ENCODE peak calls at places on chromosomes 6 and 20, in six cellular contexts. One of them, this sample, is unnamed.

GRCh38 chr20:43189614-43190331 is at the start of gene PTPRT:
- DNase-seq in kidney: no peak
- DNase-seq in endothelial cell: no peak
- DNase-seq in lower lobe of right lung: no peak
- DNase-seq in hepatocyte: no peak
- DNase-seq in foreskin fibroblast: no peak
- DNase-seq in this sample: peak

GRCh38 chr6:7035837-7036249 is 71.9 kb upstream of the RREB1 start:
- DNase-seq in hepatocyte: no peak
- DNase-seq in kidney: no peak
- DNase-seq in lower lobe of right lung: no peak
- DNase-seq in foreskin fibroblast: no peak
- DNase-seq in endothelial cell: no peak
- DNase-seq in this sample: no peak

GRCh38 chr6:133977983-133978895 is 25.2 kb downstream of the TBPL1 start:
- DNase-seq in endothelial cell: no peak
- DNase-seq in hepatocyte: peak
- DNase-seq in kidney: no peak
- DNase-seq in foreskin fibroblast: peak
- DNase-seq in lower lobe of right lung: no peak
- DNase-seq in this sample: no peak

GRCh38 chr20:38612921-38613320 is 11.3 kb downstream of the ARHGAP40 start:
- DNase-seq in foreskin fibroblast: no peak
- DNase-seq in kidney: no peak
- DNase-seq in lower lobe of right lung: no peak
- DNase-seq in hepatocyte: no peak
- DNase-seq in endothelial cell: no peak
- DNase-seq in this sample: no peak

GRCh38 chr6:100877851-100878250 is 3.3 kb downstream of the ASCC3 start:
- DNase-seq in kidney: no peak
- DNase-seq in hepatocyte: no peak
- DNase-seq in foreskin fibroblast: no peak
- DNase-seq in endothelial cell: no peak
- DNase-seq in lower lobe of right lung: no peak
- DNase-seq in this sample: no peak

GRCh38 chr20:36881888-36882287 is 6.0 kb downstream of the TLDC2 start:
- DNase-seq in hepatocyte: peak
- DNase-seq in foreskin fibroblast: no peak
- DNase-seq in kidney: no peak
- DNase-seq in endothelial cell: no peak
- DNase-seq in lower lobe of right lung: no peak
- DNase-seq in this sample: no peak

GRCh38 chr6:108002365-108003221 is 44.6 kb upstream of the SEC63 start:
- DNase-seq in lower lobe of right lung: no peak
- DNase-seq in hepatocyte: peak
- DNase-seq in foreskin fibroblast: peak
- DNase-seq in kidney: no peak
- DNase-seq in endothelial cell: no peak
- DNase-seq in this sample: no peak

GRCh38 chr6:20715135-20715806 is 181.0 kb downstream of the CDKAL1 start:
- DNase-seq in hepatocyte: no peak
- DNase-seq in lower lobe of right lung: no peak
- DNase-seq in endothelial cell: no peak
- DNase-seq in foreskin fibroblast: no peak
- DNase-seq in kidney: no peak
- DNase-seq in this sample: no peak

GRCh38 chr6:71345505-71345904 is 56.9 kb downstream of the OGFRL1 start:
- DNase-seq in kidney: no peak
- DNase-seq in foreskin fibroblast: no peak
- DNase-seq in endothelial cell: no peak
- DNase-seq in lower lobe of right lung: no peak
- DNase-seq in hepatocyte: no peak
- DNase-seq in this sample: no peak

GRCh38 chr20:48594533-48594932 is 233.3 kb downstream of the PREX1 start:
- DNase-seq in foreskin fibroblast: no peak
- DNase-seq in kidney: no peak
- DNase-seq in lower lobe of right lung: no peak
- DNase-seq in endothelial cell: no peak
- DNase-seq in hepatocyte: no peak
- DNase-seq in this sample: no peak

GRCh38 chr20:48597521-48598302 is 230.1 kb downstream of the PREX1 start:
- DNase-seq in kidney: peak
- DNase-seq in lower lobe of right lung: peak
- DNase-seq in hepatocyte: no peak
- DNase-seq in foreskin fibroblast: no peak
- DNase-seq in endothelial cell: no peak
- DNase-seq in this sample: no peak

GRCh38 chr20:48599106-48599747 is 228.6 kb downstream of the PREX1 start:
- DNase-seq in kidney: no peak
- DNase-seq in hepatocyte: no peak
- DNase-seq in foreskin fibroblast: no peak
- DNase-seq in endothelial cell: no peak
- DNase-seq in lower lobe of right lung: peak
- DNase-seq in this sample: no peak

GRCh38 chr20:48596499-48596898 is 231.3 kb downstream of the PREX1 start:
- DNase-seq in foreskin fibroblast: no peak
- DNase-seq in hepatocyte: no peak
- DNase-seq in lower lobe of right lung: no peak
- DNase-seq in kidney: no peak
- DNase-seq in endothelial cell: no peak
- DNase-seq in this sample: no peak

DNA sequence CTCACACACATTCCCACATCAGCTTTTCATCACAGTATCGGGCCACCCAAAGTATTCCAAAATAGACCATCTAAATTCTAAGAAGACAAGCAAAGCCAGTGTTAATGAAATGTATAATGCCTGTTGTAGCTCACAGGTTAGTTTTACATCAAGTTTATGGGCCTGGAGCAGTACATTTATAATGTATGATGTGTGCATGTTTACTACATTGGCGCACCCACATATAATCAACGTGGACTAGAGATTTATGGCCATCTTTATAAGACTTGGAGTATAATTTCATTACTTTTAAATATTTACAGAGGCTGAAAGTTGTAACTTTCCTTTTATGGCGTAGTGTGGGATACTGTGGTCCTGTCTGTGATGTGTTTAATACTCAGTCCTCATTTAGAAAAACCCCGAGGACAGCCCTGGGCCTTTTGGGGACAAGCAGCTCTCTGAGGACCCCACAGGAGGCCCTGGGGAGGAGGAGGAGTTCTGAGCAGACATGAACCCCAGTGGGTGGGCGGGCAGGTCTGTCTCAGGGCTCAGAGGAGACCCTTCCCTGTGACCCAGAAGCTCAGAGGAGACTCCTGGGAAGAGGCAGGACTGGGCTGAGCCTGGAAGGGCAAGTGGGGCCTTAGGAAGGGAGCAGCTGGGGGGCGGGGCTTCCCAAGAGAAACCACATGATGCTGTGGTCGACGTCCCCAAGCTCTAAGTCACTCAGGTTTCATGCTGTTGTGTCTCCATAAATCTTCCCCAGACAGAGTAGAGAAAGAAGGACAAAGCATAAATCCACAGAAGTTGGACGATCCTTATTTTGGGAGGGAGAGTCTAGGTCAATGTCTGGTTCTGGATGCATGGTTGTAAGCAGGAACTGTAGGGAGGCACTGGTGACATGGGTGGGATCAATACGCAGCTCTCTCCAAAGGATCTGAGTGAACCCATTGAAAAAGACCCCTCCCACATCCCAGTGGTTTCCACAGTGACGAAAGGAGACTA is 232.0 kb downstream of the PREX1 start:
- DNase-seq in lower lobe of right lung: peak
- DNase-seq in endothelial cell: no peak
- DNase-seq in kidney: peak
- DNase-seq in foreskin fibroblast: no peak
- DNase-seq in hepatocyte: peak
- DNase-seq in this sample: peak
- TF ChIP-seq CTCF in lower lobe of right lung: no peak
- TF ChIP-seq CTCF in endothelial cell: no peak
- TF ChIP-seq CTCF in kidney: no peak
- TF ChIP-seq CTCF in foreskin fibroblast: no peak
- TF ChIP-seq CTCF in hepatocyte: no peak
- TF ChIP-seq CTCF in this sample: no peak

GRCh38 chr20:2237059-2237458 is 58.7 kb upstream of the TGM3 start:
- DNase-seq in lower lobe of right lung: no peak
- DNase-seq in foreskin fibroblast: peak
- DNase-seq in hepatocyte: peak
- DNase-seq in kidney: no peak
- DNase-seq in endothelial cell: no peak
- DNase-seq in this sample: no peak
- TF ChIP-seq CTCF in lower lobe of right lung: no peak
- TF ChIP-seq CTCF in foreskin fibroblast: peak
- TF ChIP-seq CTCF in hepatocyte: peak
- TF ChIP-seq CTCF in kidney: no peak
- TF ChIP-seq CTCF in endothelial cell: no peak
- TF ChIP-seq CTCF in this sample: no peak

DNA sequence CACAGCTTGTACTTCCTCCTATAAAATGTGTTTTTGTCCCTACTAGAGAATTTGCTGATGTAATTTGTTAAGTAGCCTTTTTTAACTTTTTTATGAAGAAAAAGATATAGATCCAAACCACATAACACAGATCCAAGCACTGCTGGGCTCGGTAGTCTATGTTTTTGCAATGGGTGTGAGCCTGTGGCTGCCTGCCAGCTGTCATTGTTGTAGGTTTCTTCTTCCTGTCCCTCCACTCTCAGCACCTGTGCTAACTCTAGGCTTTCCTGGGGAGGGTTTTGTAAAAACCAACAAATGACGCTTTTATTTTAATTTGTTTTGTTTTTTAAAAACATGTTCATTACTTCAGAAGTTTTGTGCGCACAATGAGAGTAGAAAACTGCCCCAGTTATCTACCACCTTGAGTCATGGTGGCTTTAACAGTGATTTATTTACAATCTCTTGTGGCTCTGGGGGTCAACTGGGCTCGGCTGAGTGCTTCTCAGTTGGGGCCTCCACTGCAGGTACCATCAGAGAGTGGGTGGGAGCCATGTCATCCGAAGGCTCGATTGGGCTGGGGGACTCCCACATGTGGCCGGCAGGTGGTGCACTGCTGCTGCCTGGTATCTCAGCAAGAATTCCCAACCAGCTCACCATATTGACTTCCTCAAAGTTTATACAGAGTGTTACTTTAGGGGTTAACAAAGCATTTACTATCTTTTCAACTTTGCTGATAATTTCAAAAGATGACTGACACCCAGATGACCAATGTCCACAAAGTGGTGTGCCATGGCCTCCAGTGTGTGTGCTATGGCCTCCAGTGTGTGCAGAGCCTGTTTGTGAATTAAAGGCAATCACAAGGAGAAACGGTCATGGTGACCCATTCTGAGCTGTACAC is 3.0 kb upstream of the CCR6 start:
- DNase-seq in foreskin fibroblast: no peak
- DNase-seq in lower lobe of right lung: no peak
- DNase-seq in kidney: no peak
- DNase-seq in hepatocyte: no peak
- DNase-seq in endothelial cell: no peak
- DNase-seq in this sample: no peak
- TF ChIP-seq CTCF in foreskin fibroblast: no peak
- TF ChIP-seq CTCF in lower lobe of right lung: no peak
- TF ChIP-seq CTCF in kidney: no peak
- TF ChIP-seq CTCF in hepatocyte: no peak
- TF ChIP-seq CTCF in endothelial cell: no peak
- TF ChIP-seq CTCF in this sample: no peak

DNA sequence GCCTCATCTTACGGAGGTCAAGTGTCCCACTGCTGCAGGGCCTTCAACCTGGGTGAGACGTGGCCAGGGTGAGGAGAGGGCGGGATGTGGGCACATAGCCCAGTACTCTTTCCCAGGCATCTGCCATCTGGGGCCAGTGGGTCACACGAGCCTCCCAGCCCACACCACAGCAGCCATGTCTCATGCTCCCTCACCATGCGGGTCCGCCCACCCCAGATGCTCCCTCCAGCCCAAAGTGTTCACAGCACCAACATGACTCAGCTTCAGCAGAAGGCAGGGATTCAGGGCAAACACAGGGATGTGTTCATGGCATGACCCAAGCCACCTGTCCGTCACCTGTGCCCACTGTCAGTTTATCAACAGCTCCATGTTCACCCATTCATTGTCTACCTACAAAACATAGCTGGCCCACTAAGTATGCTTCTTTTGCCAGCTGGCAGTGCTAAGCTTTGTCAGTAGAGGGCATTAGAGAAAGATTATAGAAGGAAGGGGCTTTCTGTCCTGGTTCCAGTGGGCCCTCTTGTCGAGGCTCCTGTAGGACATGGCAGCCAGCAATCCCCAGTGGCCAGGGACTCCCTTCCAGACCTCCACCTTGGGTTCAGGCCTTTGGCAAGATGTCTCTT is 109.2 kb downstream of the FOXF2 start:
- DNase-seq in hepatocyte: no peak
- DNase-seq in endothelial cell: no peak
- DNase-seq in lower lobe of right lung: no peak
- DNase-seq in kidney: no peak
- DNase-seq in foreskin fibroblast: peak
- DNase-seq in this sample: no peak
- TF ChIP-seq CTCF in hepatocyte: no peak
- TF ChIP-seq CTCF in endothelial cell: no peak
- TF ChIP-seq CTCF in lower lobe of right lung: no peak
- TF ChIP-seq CTCF in kidney: no peak
- TF ChIP-seq CTCF in foreskin fibroblast: no peak
- TF ChIP-seq CTCF in this sample: no peak

This sample was measured in nephron progenitor cell.